ENCODE peak calls at places on chromosome 10, in ten cellular contexts. O, Y, M, J, L, Z, X, G, F and Q are unnamed samples.

GRCh38 chr10:58266826-58267712 is 625 bp downstream of the IPMK start:
- DNase-seq in O (peak), Y (peak), M (peak), J (peak), L (peak), Z (peak), X (peak), G (peak), F (peak), Q (peak)

GRCh38 chr10:132158122-132158741 is 28.5 kb upstream of the DPYSL4 start:
- DNase-seq in O (no peak), Y (no peak), M (no peak), J (no peak), L (no peak), Z (no peak), X (no peak), G (no peak), F (no peak), Q (no peak)

GRCh38 chr10:132576671-132577349 is 39.2 kb downstream of the INPP5A start:
- DNase-seq in O (no peak), Y (no peak), M (no peak), J (no peak), L (no peak), Z (no peak), X (no peak), G (no peak), F (no peak), Q (no peak)

GRCh38 chr10:27088263-27089044 is 11.8 kb downstream of the ANKRD26 start:
- DNase-seq in O (no peak), Y (no peak), M (no peak), J (no peak), L (no peak), Z (no peak), X (no peak), G (no peak), F (peak), Q (no peak)

GRCh38 chr10:60531006-60531405 is 141.3 kb upstream of the ANK3 start:
- DNase-seq in O (no peak), Y (no peak), M (no peak), J (no peak), L (no peak), Z (no peak), X (no peak), G (no peak), F (no peak), Q (no peak)

GRCh38 chr10:131926743-131927595 is 26.2 kb downstream of the PPP2R2D start:
- DNase-seq in O (peak), Y (no peak), M (no peak), J (no peak), L (no peak), Z (no peak), X (no peak), G (no peak), F (no peak), Q (no peak)

GRCh38 chr10:54843085-54843646 is 42.1 kb upstream of the PCDH15 start:
- DNase-seq in O (no peak), Y (no peak), M (no peak), J (no peak), L (no peak), Z (no peak), X (no peak), G (no peak), F (no peak), Q (no peak)

GRCh38 chr10:91709394-91709798 is 76.5 kb upstream of the PPP1R3C start:
- DNase-seq in O (no peak), Y (peak), M (peak), J (peak), L (peak), Z (peak), X (no peak), G (no peak), F (peak), Q (no peak)

GRCh38 chr10:124736491-124737136 is 7.6 kb downstream of the FAM53B start:
- DNase-seq in O (no peak), Y (peak), M (peak), J (peak), L (peak), Z (peak), X (no peak), G (peak), F (peak), Q (peak)

GRCh38 chr10:101772895-101773761 is 2.8 kb downstream of the FGF8 start:
- DNase-seq in O (peak), Y (no peak), M (no peak), J (no peak), L (no peak), Z (no peak), X (no peak), G (no peak), F (no peak), Q (no peak)

GRCh38 chr10:125543796-125544195 is 139.2 kb downstream of the TEX36 start:
- DNase-seq in O (no peak), Y (no peak), M (no peak), J (no peak), L (no peak), Z (no peak), X (no peak), G (no peak), F (no peak), Q (no peak)

GRCh38 chr10:113381906-113382562 is 170.8 kb upstream of the HABP2 start:
- DNase-seq in O (no peak), Y (peak), M (peak), J (peak), L (peak), Z (peak), X (peak), G (no peak), F (no peak), Q (no peak)

GRCh38 chr10:106804992-106805391 is 359.5 kb downstream of the SORCS1 start:
- DNase-seq in O (no peak), Y (no peak), M (no peak), J (no peak), L (no peak), Z (no peak), X (no peak), G (no peak), F (no peak), Q (no peak)

GRCh38 chr10:89793649-89794254 is 92.4 kb downstream of the KIF20B start:
- DNase-seq in O (no peak), Y (peak), M (peak), J (peak), L (peak), Z (peak), X (peak), G (peak), F (peak), Q (no peak)

GRCh38 chr10:25497281-25497680 is 322.5 kb downstream of the GPR158 start:
- DNase-seq in O (no peak), Y (no peak), M (peak), J (peak), L (no peak), Z (no peak), X (no peak), G (no peak), F (peak), Q (no peak)

GRCh38 chr10:117746541-117747195 is 204.1 kb downstream of the EMX2 start:
- DNase-seq in O (no peak), Y (no peak), M (no peak), J (no peak), L (no peak), Z (no peak), X (no peak), G (no peak), F (no peak), Q (no peak)

GRCh38 chr10:133422223-133422820 is 2.1 kb downstream of the SPRN start:
- DNase-seq in O (no peak), Y (no peak), M (no peak), J (no peak), L (no peak), Z (no peak), X (no peak), G (no peak), F (no peak), Q (no peak)

GRCh38 chr10:77554996-77555397 is 82.6 kb downstream of the KCNMA1 start:
- DNase-seq in O (no peak), Y (no peak), M (no peak), J (no peak), L (peak), Z (peak), X (no peak), G (no peak), F (no peak), Q (no peak)

GRCh38 chr10:62112325-62112724 is 156.3 kb downstream of the RTKN2 start:
- DNase-seq in O (no peak), Y (no peak), M (no peak), J (no peak), L (no peak), Z (no peak), X (no peak), G (peak), F (peak), Q (no peak)

GRCh38 chr10:119644215-119644826 is 6.9 kb upstream of the BAG3 start:
- DNase-seq in O (no peak), Y (no peak), M (no peak), J (no peak), L (no peak), Z (no peak), X (no peak), G (no peak), F (no peak), Q (no peak)
- TF ChIP-seq CTCF in O (no peak), Y (no peak), M (peak), J (no peak), L (peak), Z (peak), X (peak), G (peak), F (no peak), Q (peak)

DNA sequence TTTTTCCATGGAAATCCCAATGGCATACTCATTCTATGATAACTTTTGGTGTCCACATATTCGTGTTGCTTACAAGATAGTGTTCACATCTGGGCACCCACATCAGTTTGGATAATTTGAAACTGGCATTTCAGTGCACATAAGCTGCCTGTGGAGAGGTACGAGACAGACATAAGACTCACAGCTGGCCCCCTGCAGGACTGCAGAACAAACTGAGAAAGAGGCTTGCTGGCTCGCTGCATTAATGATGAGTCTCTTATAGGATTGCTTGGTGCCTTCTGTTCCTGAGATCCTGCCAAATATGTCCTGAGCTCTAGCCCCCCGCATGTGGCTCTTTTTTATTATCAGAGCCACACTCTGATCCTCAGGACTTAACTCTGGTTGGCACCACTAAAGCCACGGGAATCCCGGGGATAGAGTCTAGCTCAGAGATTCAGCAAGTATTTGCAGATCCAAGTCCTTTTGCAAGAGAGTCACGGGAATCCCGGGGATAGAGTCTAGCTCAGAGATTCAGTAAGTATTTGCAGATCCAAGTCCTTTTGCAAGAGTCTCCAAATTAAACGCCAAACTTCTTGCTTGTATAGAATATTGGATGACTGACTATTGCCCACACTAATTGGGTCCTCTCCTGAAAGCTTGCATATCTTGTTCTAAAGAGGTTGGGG is 34.0 kb upstream of the JCAD start:
- DNase-seq in O (no peak), Y (no peak), M (no peak), J (no peak), L (no peak), Z (no peak), X (no peak), G (no peak), F (no peak), Q (no peak)
- TF ChIP-seq CTCF in O (no peak), Y (no peak), M (no peak), J (no peak), L (no peak), Z (no peak), X (no peak), G (no peak), F (no peak), Q (no peak)

DNA sequence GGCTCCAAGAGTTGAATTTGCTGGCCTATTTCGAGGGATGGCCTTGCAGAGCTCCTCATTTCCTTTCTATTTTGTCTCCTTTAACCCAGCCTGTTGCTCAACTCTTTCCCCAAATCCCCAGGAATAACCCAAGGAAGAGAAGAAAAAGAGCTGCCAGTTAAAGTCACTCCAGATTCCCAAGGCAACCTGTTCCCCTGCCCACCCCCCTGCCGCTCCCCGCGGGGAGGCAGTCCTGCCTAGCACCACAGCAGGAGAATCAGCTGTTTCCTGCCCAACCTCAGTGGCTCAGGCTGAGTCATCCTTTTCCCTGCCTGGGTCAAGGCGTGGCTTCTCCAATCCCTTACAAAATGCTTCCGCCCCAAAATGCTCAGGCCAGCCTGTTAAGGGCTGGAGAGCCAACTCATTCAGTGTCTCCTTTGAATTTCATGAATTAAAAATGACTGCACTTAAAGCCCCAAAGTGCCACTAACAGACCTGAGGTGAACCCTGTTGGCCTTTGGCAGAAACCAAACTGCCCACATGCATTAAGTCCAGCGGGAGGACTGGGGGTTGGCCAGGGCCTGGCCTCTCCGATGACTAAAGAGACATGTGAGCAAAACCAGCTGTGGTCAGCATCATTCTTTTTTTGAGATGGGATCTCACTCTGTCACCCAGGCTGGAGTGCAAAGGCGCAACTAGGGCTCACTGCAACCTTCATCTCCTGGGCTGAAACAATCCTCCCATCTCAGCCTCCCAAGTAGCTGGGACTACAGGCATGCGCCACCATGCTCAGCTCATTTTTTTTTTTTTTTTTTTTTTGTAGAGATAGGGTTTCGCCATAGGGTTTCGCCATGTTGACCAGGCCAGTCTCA is 83.2 kb upstream of the KIF5B start:
- DNase-seq in O (peak), Y (peak), M (peak), J (peak), L (peak), Z (peak), X (no peak), G (peak), F (peak), Q (no peak)
- TF ChIP-seq CTCF in O (no peak), Y (no peak), M (peak), J (peak), L (no peak), Z (no peak), X (no peak), G (no peak), F (peak), Q (no peak)

GRCh38 chr10:97498076-97498840 is at the start of gene MMS19:
- DNase-seq in O (peak), Y (peak), M (peak), J (peak), L (peak), Z (peak), X (peak), G (peak), F (peak), Q (peak)
- TF ChIP-seq CTCF in O (no peak), Y (no peak), M (no peak), J (no peak), L (no peak), Z (no peak), X (no peak), G (no peak), F (no peak), Q (peak)

GRCh38 chr10:71268751-71269150 is 50.3 kb upstream of the SLC29A3 start:
- DNase-seq in O (no peak), Y (peak), M (no peak), J (no peak), L (no peak), Z (no peak), X (no peak), G (no peak), F (no peak), Q (no peak)
- TF ChIP-seq CTCF in O (no peak), Y (no peak), M (no peak), J (no peak), L (no peak), Z (no peak), X (no peak), G (no peak), F (no peak), Q (peak)

GRCh38 chr10:99279626-99280111 is 44.0 kb upstream of the HPSE2 start:
- DNase-seq in O (no peak), Y (no peak), M (no peak), J (peak), L (no peak), Z (no peak), X (no peak), G (peak), F (peak), Q (no peak)

GRCh38 chr10:99280472-99280871 is 44.8 kb upstream of the HPSE2 start:
- DNase-seq in O (no peak), Y (no peak), M (no peak), J (no peak), L (no peak), Z (no peak), X (no peak), G (no peak), F (peak), Q (no peak)

DNA sequence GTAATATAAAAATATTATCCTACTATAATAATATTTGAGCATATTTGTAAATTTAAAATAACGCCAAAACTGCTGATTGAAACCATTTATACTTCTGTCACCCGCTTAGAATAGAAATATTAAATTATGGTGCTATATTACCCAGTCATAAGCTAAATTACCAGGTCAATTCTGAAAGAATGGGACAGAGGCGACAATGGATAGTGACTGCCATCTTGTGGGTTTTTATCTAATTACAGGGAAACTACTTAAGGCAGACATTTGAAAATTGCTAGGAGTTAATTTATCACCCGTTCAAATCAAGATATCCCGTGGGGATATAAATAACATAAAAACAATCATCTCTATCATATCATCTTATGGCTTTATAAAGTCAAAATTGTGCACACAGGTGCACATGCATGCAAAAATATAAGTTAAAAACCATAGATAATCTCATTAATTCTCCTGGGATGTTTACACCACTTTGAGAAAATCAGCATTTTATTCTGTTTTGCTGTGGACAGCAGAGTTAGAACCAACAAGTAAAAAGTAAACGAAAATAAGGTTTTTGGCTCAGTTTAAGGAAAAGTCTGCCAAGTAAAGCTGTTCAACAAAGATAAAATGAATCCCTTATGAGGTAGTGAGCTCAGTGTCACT is 41.3 kb upstream of the HPSE2 start:
- DNase-seq in O (no peak), Y (no peak), M (peak), J (peak), L (peak), Z (peak), X (peak), G (peak), F (peak), Q (no peak)
- TF ChIP-seq CTCF in O (no peak), Y (peak), M (peak), J (peak), L (peak), Z (peak), X (peak), G (peak), F (peak), Q (peak)